ENCODE peak calls at places on chromosome 2, in five cellular contexts. T, E, G, Z and N are unnamed samples. For H3K36me3, the result is how much of the 10 kb centered on the place peaks cover.

GRCh38 chr2:29143657-29144056 is 28.4 kb downstream of the CLIP4 start:
- ATAC-seq in Z (no peak), G (no peak), E (no peak), T (no peak), N (no peak)

GRCh38 chr2:74020717-74021406 is 36.2 kb downstream of the TET3 start:
- ATAC-seq in G (no peak), Z (no peak), T (peak), E (peak), N (peak)

GRCh38 chr2:52745144-52745543 is 1022.5 kb upstream of the CHAC2 start:
- ATAC-seq in Z (no peak), G (no peak), T (no peak), E (no peak), N (no peak)

GRCh38 chr2:237413293-237414055 is 490 bp downstream of the COL6A3 start:
- ATAC-seq in E (peak), G (no peak), T (no peak), Z (peak), N (peak)

GRCh38 chr2:64913357-64913869 is 75.8 kb upstream of the SLC1A4 start:
- ATAC-seq in T (peak), E (no peak), G (no peak), Z (no peak), N (no peak)

GRCh38 chr2:181985632-181986205 is at the start of gene PPP1R1C:
- ATAC-seq in E (no peak), T (no peak), Z (no peak), G (no peak), N (no peak)

GRCh38 chr2:39805936-39806608 is 27.0 kb upstream of the THUMPD2 start:
- ATAC-seq in T (no peak), E (no peak), Z (no peak), G (no peak), N (peak)

GRCh38 chr2:9660154-9660553 is 29.4 kb upstream of the YWHAQ start:
- ATAC-seq in G (no peak), E (no peak), T (no peak), Z (no peak), N (no peak)

GRCh38 chr2:72027426-72028161 is 120.1 kb downstream of the CYP26B1 start:
- ATAC-seq in G (no peak), Z (no peak), T (no peak), E (no peak), N (no peak)

GRCh38 chr2:100640329-100641114 is 77.7 kb downstream of the PDCL3 start:
- ATAC-seq in Z (no peak), T (no peak), G (no peak), E (peak), N (no peak)

GRCh38 chr2:102065675-102066252 is 74.0 kb downstream of the IL1R2 start:
- ATAC-seq in E (no peak), T (peak), Z (no peak), G (no peak), N (no peak)

GRCh38 chr2:86038291-86039081 is 67.2 kb downstream of the POLR1A start:
- ATAC-seq in G (no peak), T (no peak), Z (no peak), E (peak), N (peak)

GRCh38 chr2:8462280-8462679 is 219.6 kb upstream of the ID2 start:
- ATAC-seq in Z (no peak), G (no peak), T (no peak), E (no peak), N (no peak)

GRCh38 chr2:196601430-196602306 is 37.8 kb upstream of the CCDC150 start:
- ATAC-seq in Z (peak), T (no peak), E (no peak), G (no peak), N (peak)

GRCh38 chr2:65722028-65722427 is 289.6 kb upstream of the SPRED2 start:
- ATAC-seq in T (peak), Z (peak), G (peak), E (peak), N (peak)

GRCh38 chr2:19807866-19808265 is 93.9 kb downstream of the TTC32 start:
- ATAC-seq in T (no peak), E (no peak), G (no peak), Z (no peak), N (no peak)

GRCh38 chr2:130911996-130912395 is 75.3 kb downstream of the ARHGEF4 start:
- ATAC-seq in Z (no peak), E (no peak), G (no peak), T (no peak), N (no peak)

GRCh38 chr2:182962641-182963040 is 75.6 kb downstream of the NCKAP1 start:
- ATAC-seq in E (no peak), T (no peak), G (no peak), Z (no peak), N (no peak)

GRCh38 chr2:54556659-54557121 is 100.6 kb downstream of the SPTBN1 start:
- ATAC-seq in T (no peak), G (no peak), Z (no peak), E (no peak), N (peak)

GRCh38 chr2:158113896-158114295 is 12.2 kb downstream of the UPP2 start:
- ATAC-seq in T (peak), Z (no peak), E (no peak), G (no peak), N (no peak)

DNA sequence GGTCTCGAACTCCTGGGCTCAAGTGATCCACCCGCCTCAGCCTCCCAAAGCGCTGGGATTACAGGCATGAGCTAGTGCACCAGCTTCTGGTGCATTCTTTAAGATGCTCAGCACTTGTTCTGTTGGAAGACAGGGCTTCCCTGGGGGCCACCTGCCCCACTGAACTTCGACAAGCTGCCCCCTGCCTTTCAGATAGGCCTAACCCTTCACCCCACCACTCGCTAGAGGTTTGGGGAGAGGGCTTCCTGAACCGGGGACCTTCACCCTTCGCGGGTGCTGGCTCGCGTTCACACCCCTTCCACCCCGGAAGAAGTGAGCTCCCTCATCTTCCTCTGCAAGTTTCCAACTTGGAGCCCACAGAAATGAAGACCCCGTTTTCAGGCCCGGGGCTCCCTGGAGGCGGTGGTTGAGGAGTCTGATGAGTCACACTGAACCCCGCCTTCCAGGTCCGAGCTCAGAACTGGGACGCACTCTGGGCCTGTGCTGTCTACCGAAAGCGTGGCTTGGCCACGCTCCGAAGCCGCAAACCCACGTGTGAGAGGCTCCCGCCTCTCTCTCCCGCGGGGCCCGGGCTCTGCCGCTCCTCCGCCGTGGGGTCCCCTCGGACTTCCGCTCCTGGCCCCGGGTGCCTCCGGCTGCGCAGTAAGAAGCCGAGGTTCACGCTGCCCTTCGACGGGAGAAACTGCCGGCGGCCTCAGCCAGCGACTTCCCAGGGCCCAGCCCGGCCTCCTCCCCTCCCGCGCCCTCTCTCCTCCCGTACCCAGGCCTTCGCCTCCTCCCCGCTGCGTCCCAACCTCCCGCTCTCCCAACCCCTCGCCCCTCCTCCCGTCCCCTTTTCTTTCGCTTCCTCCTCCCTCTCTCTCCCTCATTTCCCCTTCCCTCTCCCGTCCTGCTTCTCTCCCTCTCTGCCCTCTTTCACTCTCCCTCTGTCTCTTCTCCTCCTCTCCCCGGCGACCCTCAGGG is 47.5 kb upstream of the SP3 start:
- ATAC-seq in Z (peak), G (peak), E (peak), T (peak), N (peak)
- TF ChIP-seq POLR2A in Z (no peak), G (peak), E (peak), T (no peak), N (peak)

GRCh38 chr2:215407596-215408264 is 28.1 kb downstream of the FN1 start:
- ATAC-seq in E (no peak), T (no peak), Z (no peak), G (no peak), N (no peak)
- H3K36me3 ChIP-seq in E (under half), T (half or more), Z (half or more), G (under half), N (under half)

DNA sequence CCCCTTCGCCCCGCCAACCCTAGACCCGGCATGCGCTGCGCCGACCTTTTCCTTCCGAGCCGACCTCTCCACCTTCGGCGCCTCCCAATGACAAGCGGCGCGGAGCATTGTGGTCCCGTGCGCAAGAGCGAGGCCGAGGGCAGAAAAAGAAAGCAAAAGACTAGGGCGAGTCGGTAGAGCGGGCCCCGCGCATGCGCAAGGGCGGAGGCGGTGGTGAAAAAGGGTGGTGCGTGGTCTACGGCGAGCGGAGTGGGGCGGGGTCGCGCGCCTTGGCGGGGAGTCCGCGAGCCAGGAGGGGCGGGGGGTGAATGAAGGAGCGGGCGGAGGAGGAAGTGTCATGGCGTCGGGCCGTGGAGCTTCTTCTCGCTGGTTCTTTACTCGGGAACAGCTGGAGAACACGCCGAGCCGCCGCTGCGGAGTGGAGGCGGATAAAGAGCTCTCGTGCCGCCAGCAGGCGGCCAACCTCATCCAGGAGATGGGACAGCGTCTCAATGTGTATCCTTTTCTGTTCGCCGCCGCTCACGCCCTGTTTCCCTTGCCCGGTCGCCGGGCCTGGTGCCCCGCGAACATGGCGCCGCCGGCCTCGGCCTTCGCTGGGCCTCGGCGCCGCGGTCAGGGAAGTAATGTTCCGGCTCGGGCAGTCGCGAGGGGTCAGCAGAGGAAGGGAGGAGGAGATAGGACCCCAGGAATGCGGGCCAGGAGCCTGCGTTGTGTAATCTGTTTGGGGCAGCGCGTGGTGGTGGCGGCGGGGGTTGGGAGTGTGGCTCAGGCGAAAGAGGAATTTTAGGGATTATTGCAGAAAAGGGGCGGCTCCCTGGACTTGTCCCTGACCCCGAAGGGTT is at the start of gene CCNT2:
- ATAC-seq in T (peak), Z (peak), G (peak), E (peak), N (peak)
- TF ChIP-seq POLR2A in T (peak), Z (peak), G (peak), E (peak), N (peak)

GRCh38 chr2:239099474-239099873 is 251.6 kb downstream of the TWIST2 start:
- ATAC-seq in E (no peak), Z (no peak), G (no peak), T (no peak), N (no peak)

GRCh38 chr2:239102266-239102665 is 254.4 kb downstream of the TWIST2 start:
- ATAC-seq in Z (no peak), E (no peak), T (no peak), G (no peak), N (no peak)

GRCh38 chr2:239103125-239104098 is 255.5 kb downstream of the TWIST2 start:
- ATAC-seq in G (no peak), T (no peak), Z (no peak), E (no peak), N (no peak)

GRCh38 chr2:239101807-239102206 is 253.9 kb downstream of the TWIST2 start:
- ATAC-seq in G (no peak), E (no peak), T (no peak), Z (no peak), N (no peak)

GRCh38 chr2:239101071-239101470 is 253.2 kb downstream of the TWIST2 start:
- ATAC-seq in T (no peak), G (no peak), E (no peak), Z (no peak), N (no peak)
- H3K36me3 ChIP-seq in T (under half), G (under half), E (half or more), Z (half or more), N (half or more)